ENCODE peak calls at places on chromosome 1, in eight cellular contexts. F is substantia nigra; W is HEK293T; D is stimulated activated CD8-positive, alpha-beta memory T cell treated with anti-CD3 and anti-CD28 coated beads, Interleukin-7, amount 100 ng/mL, for 1 hour; K is adipocyte; Y is lower lobe of right lung; R is MCF 10A; O is uterus. I is an unnamed sample.

GRCh38 chr1:54126271-54126815 is 26.5 kb downstream of the CDCP2 start:
- DNase-seq in F (no peak), W (no peak), D (no peak), K (no peak), Y (no peak), R (no peak), O (no peak), I (no peak)

GRCh38 chr1:22815421-22816062 is 104.9 kb downstream of the EPHB2 start:
- DNase-seq in F (peak), W (no peak), D (no peak), K (no peak), Y (no peak), R (no peak), O (no peak), I (no peak)

GRCh38 chr1:55632058-55632457 is 416.9 kb upstream of the USP24 start:
- DNase-seq in F (no peak), W (no peak), D (no peak), K (peak), Y (no peak), R (peak), O (no peak), I (no peak)

GRCh38 chr1:31605908-31606427 is 11.5 kb upstream of the HCRTR1 start:
- DNase-seq in F (no peak), W (no peak), D (no peak), K (no peak), Y (no peak), R (peak), O (no peak), I (no peak)

GRCh38 chr1:61318319-61319125 is 236.2 kb downstream of the NFIA start:
- DNase-seq in F (no peak), W (peak), D (no peak), K (peak), Y (no peak), R (peak), O (peak), I (no peak)

GRCh38 chr1:58619286-58620054 is 42.4 kb upstream of the TACSTD2 start:
- DNase-seq in F (no peak), W (no peak), D (no peak), K (peak), Y (no peak), R (no peak), O (no peak), I (no peak)

GRCh38 chr1:20169932-20170331 is 16.0 kb upstream of the UBXN10 start:
- DNase-seq in F (no peak), W (no peak), D (no peak), K (no peak), Y (no peak), R (no peak), O (no peak), I (no peak)

GRCh38 chr1:112778136-112778535 is 63.0 kb upstream of the PPM1J start:
- DNase-seq in F (no peak), W (no peak), D (no peak), K (no peak), Y (no peak), R (no peak), O (no peak), I (no peak)

GRCh38 chr1:180854456-180854855 is 58.2 kb upstream of the KIAA1614 start:
- DNase-seq in F (no peak), W (no peak), D (no peak), K (no peak), Y (no peak), R (no peak), O (no peak), I (no peak)

GRCh38 chr1:26618561-26618960 is 77.3 kb upstream of the ARID1A start:
- DNase-seq in F (no peak), W (no peak), D (no peak), K (no peak), Y (no peak), R (no peak), O (no peak), I (no peak)

GRCh38 chr1:108896160-108897150 is 19.7 kb downstream of the GPSM2 start:
- DNase-seq in F (peak), W (no peak), D (no peak), K (peak), Y (no peak), R (no peak), O (no peak), I (no peak)

GRCh38 chr1:32353886-32354570 is 8.3 kb downstream of the FAM229A start:
- DNase-seq in F (no peak), W (no peak), D (no peak), K (peak), Y (no peak), R (no peak), O (peak), I (peak)

GRCh38 chr1:33342041-33342723 is 21.3 kb upstream of the A3GALT2 start:
- DNase-seq in F (peak), W (no peak), D (no peak), K (peak), Y (no peak), R (peak), O (peak), I (peak)

GRCh38 chr1:3548156-3548893 is 63.0 kb downstream of the MEGF6 start:
- DNase-seq in F (no peak), W (no peak), D (no peak), K (peak), Y (no peak), R (no peak), O (no peak), I (no peak)

GRCh38 chr1:58893257-58893869 is 109.5 kb upstream of the JUN start:
- DNase-seq in F (no peak), W (no peak), D (no peak), K (no peak), Y (no peak), R (no peak), O (peak), I (no peak)

GRCh38 chr1:212309967-212310366 is 24.8 kb downstream of the PPP2R5A start:
- DNase-seq in F (no peak), W (no peak), D (no peak), K (no peak), Y (no peak), R (no peak), O (no peak), I (no peak)

GRCh38 chr1:161835963-161836362 is 69.8 kb downstream of the ATF6 start:
- DNase-seq in F (no peak), W (no peak), D (no peak), K (peak), Y (no peak), R (no peak), O (no peak), I (no peak)

GRCh38 chr1:34868230-34869049 is 8.9 kb upstream of the SMIM12 start:
- DNase-seq in F (no peak), W (no peak), D (no peak), K (no peak), Y (no peak), R (no peak), O (no peak), I (no peak)

GRCh38 chr1:28512058-28512611 is 6.3 kb downstream of the RCC1 start:
- DNase-seq in F (no peak), W (no peak), D (no peak), K (no peak), Y (no peak), R (peak), O (no peak), I (no peak)

GRCh38 chr1:72282271-72282656 is at the start of gene NEGR1:
- DNase-seq in F (peak), W (peak), D (no peak), K (peak), Y (peak), R (peak), O (peak), I (peak)

GRCh38 chr1:59198565-59198964 is 98.3 kb upstream of the FGGY start:
- DNase-seq in F (no peak), W (no peak), D (no peak), K (no peak), Y (no peak), R (no peak), O (no peak), I (no peak)

GRCh38 chr1:225450491-225451191 is 22.8 kb upstream of the LBR start:
- DNase-seq in F (no peak), W (no peak), D (no peak), K (no peak), Y (peak), R (peak), O (no peak), I (no peak)

GRCh38 chr1:31955917-31956736 is 18.0 kb upstream of the PTP4A2 start:
- DNase-seq in F (peak), W (no peak), D (peak), K (peak), Y (peak), R (peak), O (peak), I (peak)

GRCh38 chr1:38261574-38261973 is 215.0 kb upstream of the POU3F1 start:
- DNase-seq in F (no peak), W (no peak), D (no peak), K (no peak), Y (no peak), R (no peak), O (no peak), I (no peak)

GRCh38 chr1:117821782-117822447 is 107.5 kb downstream of the GDAP2 start:
- DNase-seq in F (no peak), W (no peak), D (no peak), K (peak), Y (no peak), R (peak), O (no peak), I (no peak)

GRCh38 chr1:230867903-230868735 is at the start of gene C1orf198:
- DNase-seq in F (peak), W (peak), D (peak), K (peak), Y (peak), R (peak), O (peak), I (peak)

I was measured in ovary.